ENCODE peak calls at places on chromosome 17, in ten cellular contexts. M, P, U, H, X, W, O, F, A and B are unnamed samples.

GRCh38 chr17:36183001-36183810 is 6.8 kb upstream of the TBC1D3B start:
- DNase-seq in H (no peak), W (peak; percentile 24), X (no peak), M (no peak), O (peak; percentile 16), A (no peak), U (peak; percentile 83), P (peak; percentile 44), F (no peak), B (no peak)

GRCh38 chr17:64920419-64921172 is 1.3 kb upstream of the LRRC37A3 start:
- DNase-seq in W (no peak), H (no peak), U (peak; percentile 38), P (no peak), A (no peak), M (no peak), F (no peak), O (no peak), X (no peak), B (peak; percentile 6)

GRCh38 chr17:14833201-14833773 is 431.8 kb downstream of the PMP22 start:
- DNase-seq in W (no peak), F (no peak), O (no peak), P (no peak), M (no peak), U (peak; percentile 89), X (no peak), A (peak; percentile 5), H (no peak), B (no peak)

GRCh38 chr17:53950207-53950857 is 127.6 kb downstream of the KIF2B start:
- DNase-seq in U (no peak), F (no peak), P (no peak), W (no peak), H (no peak), X (no peak), O (peak; percentile 4), M (no peak), A (no peak), B (no peak)

GRCh38 chr17:80970762-80971703 is 20.6 kb upstream of the CHMP6 start:
- DNase-seq in O (no peak), M (no peak), X (no peak), F (no peak), U (no peak), P (peak; percentile 43), H (no peak), A (no peak), W (no peak), B (peak; percentile 40)

GRCh38 chr17:39210093-39210434 is 10.0 kb downstream of the RPL19 start:
- DNase-seq in F (no peak), O (no peak), X (no peak), U (no peak), W (no peak), H (no peak), M (no peak), P (no peak), A (no peak), B (no peak)

GRCh38 chr17:6041261-6041660 is 28.9 kb upstream of the WSCD1 start:
- DNase-seq in P (no peak), X (no peak), O (no peak), F (no peak), U (no peak), M (no peak), W (no peak), H (no peak), A (no peak), B (no peak)

GRCh38 chr17:3647769-3648540 is 11.4 kb downstream of the CTNS start:
- DNase-seq in O (peak; percentile 47), H (no peak), A (no peak), M (no peak), P (peak; percentile 68), F (peak; percentile 42), X (no peak), W (peak; percentile 78), U (peak; percentile 77), B (peak; percentile 35)

GRCh38 chr17:80248001-80248893 is 12.4 kb upstream of the RNF213 start:
- DNase-seq in W (no peak), H (no peak), A (no peak), F (no peak), O (no peak), P (no peak), U (no peak), X (no peak), M (no peak), B (no peak)

GRCh38 chr17:40582328-40582901 is 17.1 kb upstream of the CCR7 start:
- DNase-seq in A (no peak), M (peak; percentile 84), O (peak; percentile 60), W (no peak), U (peak; percentile 91), X (peak; percentile 99), F (peak; percentile 47), H (no peak), P (no peak), B (peak; percentile 74)

GRCh38 chr17:47276868-47277267 is 23.2 kb downstream of the ITGB3 start:
- DNase-seq in O (peak; percentile 61), A (no peak), H (no peak), P (no peak), U (peak; percentile 66), M (no peak), F (no peak), X (peak; percentile 93), W (no peak), B (no peak)

GRCh38 chr17:75535119-75535537 is 9.6 kb downstream of the LLGL2 start:
- DNase-seq in A (no peak), O (peak; percentile 68), P (no peak), H (no peak), W (no peak), X (no peak), M (no peak), U (no peak), F (peak; percentile 64), B (peak; percentile 26)

GRCh38 chr17:68784431-68784830 is 170.8 kb downstream of the ABCA8 start:
- DNase-seq in F (no peak), U (no peak), W (no peak), A (no peak), H (no peak), M (no peak), O (no peak), X (no peak), P (no peak), B (no peak)

GRCh38 chr17:41772586-41773189 is 13.8 kb downstream of the JUP start:
- DNase-seq in H (no peak), O (no peak), F (no peak), M (no peak), W (no peak), X (no peak), P (no peak), A (no peak), U (no peak), B (no peak)

GRCh38 chr17:19720631-19721426 is 4.4 kb upstream of the SLC47A2 start:
- DNase-seq in P (no peak), H (no peak), M (no peak), O (no peak), F (no peak), X (peak; percentile 7), W (no peak), A (no peak), U (no peak), B (no peak)

GRCh38 chr17:33463887-33464286 is 170.8 kb upstream of the ASIC2 start:
- DNase-seq in H (no peak), O (no peak), X (no peak), A (no peak), U (no peak), W (no peak), M (no peak), P (no peak), F (no peak), B (peak; percentile 30)

GRCh38 chr17:27315322-27315721 is 21.4 kb downstream of the WSB1 start:
- DNase-seq in H (no peak), U (peak; percentile 53), M (no peak), O (no peak), W (peak; percentile 68), F (no peak), A (no peak), X (peak; percentile 38), P (peak; percentile 43), B (no peak)

GRCh38 chr17:75428775-75429469 is 23.4 kb upstream of the GRB2 start:
- DNase-seq in U (peak; percentile 88), W (no peak), F (no peak), X (no peak), P (peak; percentile 38), M (no peak), O (peak; percentile 47), H (no peak), A (no peak), B (no peak)

GRCh38 chr17:9192010-9192409 is 170.7 kb downstream of the NTN1 start:
- DNase-seq in H (no peak), W (no peak), M (no peak), A (no peak), U (no peak), X (no peak), P (no peak), O (no peak), F (no peak), B (no peak)

GRCh38 chr17:16900288-16900882 is 71.5 kb downstream of the TNFRSF13B start:
- DNase-seq in F (no peak), H (no peak), U (no peak), P (no peak), M (peak; percentile 71), A (no peak), W (no peak), X (no peak), O (no peak), B (no peak)